ENCODE peak calls at places on chromosomes 12 and 14, in six cellular contexts. One of them, this sample, is unnamed.
A peak's percentile ranks its signal among the peaks of the same experiment; 100 is the strongest.

GRCh38 chr12:113298861-113299545 is 35.9 kb downstream of the SLC8B1 start:
- DNase-seq in NCI-H774: no peak
- DNase-seq in stomach: no peak
- DNase-seq in heart right ventricle: peak; percentile 83
- DNase-seq in fibroblast of the aortic adventitia: no peak
- DNase-seq in stimulated activated CD4-positive, alpha-beta T cell treated with anti-CD3 and anti-CD28 coated beads, Interleukin-2, amount 100 ng/mL, for 24 hours: no peak
- DNase-seq in this sample: peak; percentile 89

GRCh38 chr14:97109234-97109633 is 312.1 kb downstream of the VRK1 start:
- DNase-seq in NCI-H774: no peak
- DNase-seq in stomach: no peak
- DNase-seq in heart right ventricle: no peak
- DNase-seq in fibroblast of the aortic adventitia: no peak
- DNase-seq in stimulated activated CD4-positive, alpha-beta T cell treated with anti-CD3 and anti-CD28 coated beads, Interleukin-2, amount 100 ng/mL, for 24 hours: no peak
- DNase-seq in this sample: no peak

GRCh38 chr12:5222011-5222461 is 178.4 kb downstream of the KCNA5 start:
- DNase-seq in NCI-H774: no peak
- DNase-seq in stomach: no peak
- DNase-seq in heart right ventricle: no peak
- DNase-seq in fibroblast of the aortic adventitia: no peak
- DNase-seq in stimulated activated CD4-positive, alpha-beta T cell treated with anti-CD3 and anti-CD28 coated beads, Interleukin-2, amount 100 ng/mL, for 24 hours: no peak
- DNase-seq in this sample: no peak

GRCh38 chr12:128797119-128798118 is 26.3 kb downstream of the SLC15A4 start:
- DNase-seq in NCI-H774: no peak
- DNase-seq in stomach: no peak
- DNase-seq in heart right ventricle: no peak
- DNase-seq in fibroblast of the aortic adventitia: peak; percentile 75
- DNase-seq in stimulated activated CD4-positive, alpha-beta T cell treated with anti-CD3 and anti-CD28 coated beads, Interleukin-2, amount 100 ng/mL, for 24 hours: no peak
- DNase-seq in this sample: no peak

GRCh38 chr12:16579041-16579440 is 26.9 kb downstream of the LMO3 start:
- DNase-seq in NCI-H774: no peak
- DNase-seq in stomach: no peak
- DNase-seq in heart right ventricle: no peak
- DNase-seq in fibroblast of the aortic adventitia: no peak
- DNase-seq in stimulated activated CD4-positive, alpha-beta T cell treated with anti-CD3 and anti-CD28 coated beads, Interleukin-2, amount 100 ng/mL, for 24 hours: no peak
- DNase-seq in this sample: no peak

GRCh38 chr12:62730649-62731377 is 204.1 kb downstream of the PPM1H start:
- DNase-seq in NCI-H774: no peak
- DNase-seq in stomach: no peak
- DNase-seq in heart right ventricle: no peak
- DNase-seq in fibroblast of the aortic adventitia: peak; percentile 97
- DNase-seq in stimulated activated CD4-positive, alpha-beta T cell treated with anti-CD3 and anti-CD28 coated beads, Interleukin-2, amount 100 ng/mL, for 24 hours: no peak
- DNase-seq in this sample: no peak

GRCh38 chr14:59600211-59600945 is 23.8 kb upstream of the CCDC175 start:
- DNase-seq in NCI-H774: no peak
- DNase-seq in stomach: no peak
- DNase-seq in heart right ventricle: no peak
- DNase-seq in fibroblast of the aortic adventitia: peak; percentile 5
- DNase-seq in stimulated activated CD4-positive, alpha-beta T cell treated with anti-CD3 and anti-CD28 coated beads, Interleukin-2, amount 100 ng/mL, for 24 hours: no peak
- DNase-seq in this sample: no peak

GRCh38 chr12:9872743-9873142 is 3.6 kb upstream of the CLEC2B start:
- DNase-seq in NCI-H774: no peak
- DNase-seq in stomach: no peak
- DNase-seq in heart right ventricle: no peak
- DNase-seq in fibroblast of the aortic adventitia: no peak
- DNase-seq in stimulated activated CD4-positive, alpha-beta T cell treated with anti-CD3 and anti-CD28 coated beads, Interleukin-2, amount 100 ng/mL, for 24 hours: no peak
- DNase-seq in this sample: peak; percentile 20

GRCh38 chr14:73753887-73754880 is 40.0 kb upstream of the PNMA1 start:
- DNase-seq in NCI-H774: no peak
- DNase-seq in stomach: no peak
- DNase-seq in heart right ventricle: no peak
- DNase-seq in fibroblast of the aortic adventitia: no peak
- DNase-seq in stimulated activated CD4-positive, alpha-beta T cell treated with anti-CD3 and anti-CD28 coated beads, Interleukin-2, amount 100 ng/mL, for 24 hours: peak; percentile 63
- DNase-seq in this sample: peak; percentile 73

GRCh38 chr12:43937947-43938346 is 102.1 kb downstream of the TMEM117 start:
- DNase-seq in NCI-H774: no peak
- DNase-seq in stomach: no peak
- DNase-seq in heart right ventricle: no peak
- DNase-seq in fibroblast of the aortic adventitia: peak; percentile 16
- DNase-seq in stimulated activated CD4-positive, alpha-beta T cell treated with anti-CD3 and anti-CD28 coated beads, Interleukin-2, amount 100 ng/mL, for 24 hours: no peak
- DNase-seq in this sample: no peak

GRCh38 chr14:96108061-96108795 is 69.1 kb downstream of the C14orf132 start:
- DNase-seq in NCI-H774: no peak
- DNase-seq in stomach: no peak
- DNase-seq in heart right ventricle: no peak
- DNase-seq in fibroblast of the aortic adventitia: no peak
- DNase-seq in stimulated activated CD4-positive, alpha-beta T cell treated with anti-CD3 and anti-CD28 coated beads, Interleukin-2, amount 100 ng/mL, for 24 hours: no peak
- DNase-seq in this sample: no peak

GRCh38 chr12:83265798-83266197 is 579.1 kb downstream of the TMTC2 start:
- DNase-seq in NCI-H774: no peak
- DNase-seq in stomach: no peak
- DNase-seq in heart right ventricle: no peak
- DNase-seq in fibroblast of the aortic adventitia: no peak
- DNase-seq in stimulated activated CD4-positive, alpha-beta T cell treated with anti-CD3 and anti-CD28 coated beads, Interleukin-2, amount 100 ng/mL, for 24 hours: no peak
- DNase-seq in this sample: no peak

GRCh38 chr12:56601503-56601902 is 28.6 kb downstream of the BAZ2A start:
- DNase-seq in NCI-H774: no peak
- DNase-seq in stomach: no peak
- DNase-seq in heart right ventricle: no peak
- DNase-seq in fibroblast of the aortic adventitia: no peak
- DNase-seq in stimulated activated CD4-positive, alpha-beta T cell treated with anti-CD3 and anti-CD28 coated beads, Interleukin-2, amount 100 ng/mL, for 24 hours: peak; percentile 36
- DNase-seq in this sample: peak; percentile 59

GRCh38 chr12:104866286-104866685 is 91.8 kb downstream of the SLC41A2 start:
- DNase-seq in NCI-H774: no peak
- DNase-seq in stomach: no peak
- DNase-seq in heart right ventricle: no peak
- DNase-seq in fibroblast of the aortic adventitia: peak; percentile 86
- DNase-seq in stimulated activated CD4-positive, alpha-beta T cell treated with anti-CD3 and anti-CD28 coated beads, Interleukin-2, amount 100 ng/mL, for 24 hours: no peak
- DNase-seq in this sample: no peak

GRCh38 chr12:116977465-116978380 is 67.0 kb downstream of the FBXW8 start:
- DNase-seq in NCI-H774: no peak
- DNase-seq in stomach: no peak
- DNase-seq in heart right ventricle: no peak
- DNase-seq in fibroblast of the aortic adventitia: no peak
- DNase-seq in stimulated activated CD4-positive, alpha-beta T cell treated with anti-CD3 and anti-CD28 coated beads, Interleukin-2, amount 100 ng/mL, for 24 hours: no peak
- DNase-seq in this sample: no peak

GRCh38 chr12:5428332-5429221 is 3.3 kb upstream of the NTF3 start:
- DNase-seq in NCI-H774: no peak
- DNase-seq in stomach: no peak
- DNase-seq in heart right ventricle: no peak
- DNase-seq in fibroblast of the aortic adventitia: peak; percentile 44
- DNase-seq in stimulated activated CD4-positive, alpha-beta T cell treated with anti-CD3 and anti-CD28 coated beads, Interleukin-2, amount 100 ng/mL, for 24 hours: no peak
- DNase-seq in this sample: no peak

GRCh38 chr14:70416717-70417349 is at the start of gene SYNJ2BP:
- DNase-seq in NCI-H774: peak; percentile 69
- DNase-seq in stomach: peak; percentile 90
- DNase-seq in heart right ventricle: peak; percentile 66
- DNase-seq in fibroblast of the aortic adventitia: peak; percentile 69
- DNase-seq in stimulated activated CD4-positive, alpha-beta T cell treated with anti-CD3 and anti-CD28 coated beads, Interleukin-2, amount 100 ng/mL, for 24 hours: peak; percentile 50
- DNase-seq in this sample: peak; percentile 75

GRCh38 chr12:71576546-71576945 is 87.1 kb downstream of the ZFC3H1 start:
- DNase-seq in NCI-H774: no peak
- DNase-seq in stomach: no peak
- DNase-seq in heart right ventricle: no peak
- DNase-seq in fibroblast of the aortic adventitia: no peak
- DNase-seq in stimulated activated CD4-positive, alpha-beta T cell treated with anti-CD3 and anti-CD28 coated beads, Interleukin-2, amount 100 ng/mL, for 24 hours: no peak
- DNase-seq in this sample: no peak

GRCh38 chr12:57404966-57405640 is 25.7 kb downstream of the R3HDM2 start:
- DNase-seq in NCI-H774: no peak
- DNase-seq in stomach: no peak
- DNase-seq in heart right ventricle: no peak
- DNase-seq in fibroblast of the aortic adventitia: no peak
- DNase-seq in stimulated activated CD4-positive, alpha-beta T cell treated with anti-CD3 and anti-CD28 coated beads, Interleukin-2, amount 100 ng/mL, for 24 hours: peak; percentile 23
- DNase-seq in this sample: no peak

GRCh38 chr12:113818278-113818677 is 147.8 kb downstream of the RBM19 start:
- DNase-seq in NCI-H774: no peak
- DNase-seq in stomach: no peak
- DNase-seq in heart right ventricle: no peak
- DNase-seq in fibroblast of the aortic adventitia: no peak
- DNase-seq in stimulated activated CD4-positive, alpha-beta T cell treated with anti-CD3 and anti-CD28 coated beads, Interleukin-2, amount 100 ng/mL, for 24 hours: no peak
- DNase-seq in this sample: no peak

GRCh38 chr12:49086116-49086515 is 8.5 kb downstream of the DHH start:
- DNase-seq in NCI-H774: no peak
- DNase-seq in stomach: no peak
- DNase-seq in heart right ventricle: no peak
- DNase-seq in fibroblast of the aortic adventitia: no peak
- DNase-seq in stimulated activated CD4-positive, alpha-beta T cell treated with anti-CD3 and anti-CD28 coated beads, Interleukin-2, amount 100 ng/mL, for 24 hours: no peak
- DNase-seq in this sample: no peak

GRCh38 chr14:31837056-31837455 is 240.0 kb upstream of the ARHGAP5 start:
- DNase-seq in NCI-H774: no peak
- DNase-seq in stomach: no peak
- DNase-seq in heart right ventricle: no peak
- DNase-seq in fibroblast of the aortic adventitia: no peak
- DNase-seq in stimulated activated CD4-positive, alpha-beta T cell treated with anti-CD3 and anti-CD28 coated beads, Interleukin-2, amount 100 ng/mL, for 24 hours: no peak
- DNase-seq in this sample: no peak

GRCh38 chr12:15497621-15498285 is 175.4 kb downstream of the PTPRO start:
- DNase-seq in NCI-H774: no peak
- DNase-seq in stomach: no peak
- DNase-seq in heart right ventricle: no peak
- DNase-seq in fibroblast of the aortic adventitia: no peak
- DNase-seq in stimulated activated CD4-positive, alpha-beta T cell treated with anti-CD3 and anti-CD28 coated beads, Interleukin-2, amount 100 ng/mL, for 24 hours: no peak
- DNase-seq in this sample: no peak

GRCh38 chr14:105091335-105092123 is 26.3 kb upstream of the GPR132 start:
- DNase-seq in NCI-H774: no peak
- DNase-seq in stomach: peak; percentile 94
- DNase-seq in heart right ventricle: peak; percentile 82
- DNase-seq in fibroblast of the aortic adventitia: peak; percentile 19
- DNase-seq in stimulated activated CD4-positive, alpha-beta T cell treated with anti-CD3 and anti-CD28 coated beads, Interleukin-2, amount 100 ng/mL, for 24 hours: no peak
- DNase-seq in this sample: peak; percentile 87

GRCh38 chr14:64746298-64747250 is 42.4 kb downstream of the PLEKHG3 start:
- DNase-seq in NCI-H774: no peak
- DNase-seq in stomach: no peak
- DNase-seq in heart right ventricle: no peak
- DNase-seq in fibroblast of the aortic adventitia: peak; percentile 25
- DNase-seq in stimulated activated CD4-positive, alpha-beta T cell treated with anti-CD3 and anti-CD28 coated beads, Interleukin-2, amount 100 ng/mL, for 24 hours: no peak
- DNase-seq in this sample: peak; percentile 59

This sample was measured in heart left ventricle.